ENCODE peak calls at places on chromosomes 7 and 10, in eight cellular contexts. N is HAP-1; T is CD4-positive, CD25-positive, alpha-beta regulatory T cell; I is HL-60; V is activated CD8-positive, alpha-beta memory T cell treated with anti-CD3 and anti-CD28 coated beads for 48 hours; P is activated T-helper 1 cell treated with anti-CD3 and anti-CD28 coated beads, Interleukin-2, amount 50 U/mL, for 16 hours; A is T-cell; J is NCI-H1105. F is an unnamed sample.
A peak's percentile ranks its signal among the peaks of the same experiment; 100 is the strongest.

GRCh38 chr7:37901890-37902524 is 14.6 kb downstream of the SFRP4 start:
- DNase-seq in A (no peak), N (no peak), P (no peak), I (no peak), T (no peak), J (no peak), V (no peak), F (no peak)

GRCh38 chr7:5693529-5693928 is 87.9 kb downstream of the RNF216 start:
- DNase-seq in V (no peak), P (no peak), I (peak; percentile 55), A (no peak), T (no peak), J (no peak), N (no peak), F (no peak)

GRCh38 chr10:29715296-29715695 is 80.5 kb upstream of the SVIL start:
- DNase-seq in A (no peak), J (no peak), I (no peak), P (no peak), V (no peak), T (no peak), N (no peak), F (no peak)

GRCh38 chr10:59109826-59110225 is 66.6 kb upstream of the PHYHIPL start:
- DNase-seq in J (no peak), A (no peak), V (no peak), I (no peak), T (no peak), P (no peak), N (no peak), F (no peak)

GRCh38 chr7:157047148-157047547 is 36.7 kb upstream of the MNX1 start:
- DNase-seq in A (no peak), V (no peak), J (no peak), I (no peak), T (no peak), P (no peak), N (no peak), F (no peak)

GRCh38 chr7:76333388-76334101 is 25.2 kb downstream of the YWHAG start:
- DNase-seq in N (no peak), T (no peak), P (no peak), A (no peak), I (no peak), J (no peak), V (no peak), F (no peak)

GRCh38 chr7:98467570-98468312 is 66.9 kb upstream of the BAIAP2L1 start:
- DNase-seq in T (no peak), V (no peak), N (peak; percentile 12), P (no peak), A (no peak), J (no peak), I (no peak), F (no peak)

GRCh38 chr7:35839860-35840854 is 39.3 kb downstream of the SEPTIN7 start:
- DNase-seq in T (no peak), A (no peak), P (no peak), N (no peak), J (no peak), V (no peak), I (no peak), F (no peak)

GRCh38 chr7:129144834-129145668 is 544 bp downstream of the TSPAN33 start:
- DNase-seq in N (peak; percentile 20), P (no peak), I (no peak), J (no peak), T (no peak), V (no peak), A (no peak), F (peak; percentile 18)

F was measured in immature natural killer cell.